ENCODE peak calls at places on chromosomes 6 and 20, in six cellular contexts. L is endothelial cell of umbilical vein, K is A549, P is HepG2, U is K562, A is GM12878. Y is an unnamed sample.

GRCh38 chr6:16949696-16950095 is 152.2 kb upstream of the STMND1 start:
- DNase-seq in P (no peak), K (no peak), L (no peak), U (no peak), A (no peak), Y (no peak)

GRCh38 chr6:41965429-41966213 is 24.0 kb upstream of the CCND3 start:
- DNase-seq in K (no peak), P (peak), U (no peak), L (peak), A (no peak), Y (no peak)

GRCh38 chr6:109939654-109940053 is 38.5 kb upstream of the GPR6 start:
- DNase-seq in K (no peak), U (no peak), A (no peak), L (no peak), P (peak), Y (no peak)

GRCh38 chr6:167968091-167968490 is 29.4 kb upstream of the KIF25 start:
- DNase-seq in U (peak), K (peak), L (no peak), A (no peak), P (peak), Y (peak)

GRCh38 chr20:20407891-20408805 is 40.2 kb downstream of the INSM1 start:
- DNase-seq in U (no peak), P (peak), K (peak), L (no peak), A (no peak), Y (peak)

GRCh38 chr6:63576985-63577712 is 4.9 kb downstream of the LOC128125822 start:
- DNase-seq in P (no peak), U (no peak), L (no peak), K (no peak), A (no peak), Y (no peak)

GRCh38 chr6:77620290-77620882 is 32.5 kb upstream of the MEI4 start:
- DNase-seq in A (no peak), K (no peak), U (no peak), L (peak), P (peak), Y (peak)

GRCh38 chr20:16587066-16587465 is 13.8 kb upstream of the KIF16B start:
- DNase-seq in L (no peak), U (no peak), K (no peak), P (no peak), A (no peak), Y (no peak)

GRCh38 chr6:137799950-137800568 is 67.0 kb upstream of the TNFAIP3 start:
- DNase-seq in U (peak), A (no peak), K (no peak), L (peak), P (peak), Y (peak)

GRCh38 chr20:57022306-57022705 is 244.1 kb downstream of the BMP7 start:
- DNase-seq in P (no peak), K (no peak), A (no peak), U (peak), L (no peak), Y (no peak)

GRCh38 chr6:114164206-114164605 is 178.6 kb downstream of the HS3ST5 start:
- DNase-seq in P (peak), K (no peak), A (no peak), L (no peak), U (no peak), Y (no peak)

GRCh38 chr20:64033981-64034493 is 1.9 kb upstream of the C20orf204 start:
- DNase-seq in K (no peak), A (no peak), L (no peak), U (no peak), P (no peak), Y (no peak)

GRCh38 chr20:31720486-31721407 is 1.9 kb downstream of the BCL2L1 start:
- DNase-seq in K (no peak), P (peak), A (no peak), U (peak), L (peak), Y (no peak)

GRCh38 chr20:25493748-25494505 is 86.5 kb downstream of the GINS1 start:
- DNase-seq in P (no peak), L (no peak), K (no peak), A (no peak), U (no peak), Y (no peak)

GRCh38 chr6:145055567-145055966 is 679.8 kb downstream of the EPM2A start:
- DNase-seq in K (no peak), A (no peak), U (no peak), L (no peak), P (no peak), Y (no peak)

GRCh38 chr6:14664616-14665315 is 547.2 kb downstream of the CD83 start:
- DNase-seq in A (no peak), P (no peak), L (no peak), U (no peak), K (no peak), Y (peak)

GRCh38 chr6:14664112-14664592 is 546.6 kb downstream of the CD83 start:
- DNase-seq in K (no peak), A (no peak), P (no peak), U (no peak), L (no peak), Y (peak)

GRCh38 chr6:14661696-14662095 is 544.1 kb downstream of the CD83 start:
- DNase-seq in K (no peak), A (no peak), L (no peak), P (no peak), U (no peak), Y (no peak)

GRCh38 chr6:14670806-14671205 is 553.2 kb downstream of the CD83 start:
- DNase-seq in L (no peak), P (no peak), K (no peak), A (no peak), U (no peak), Y (no peak)

DNA sequence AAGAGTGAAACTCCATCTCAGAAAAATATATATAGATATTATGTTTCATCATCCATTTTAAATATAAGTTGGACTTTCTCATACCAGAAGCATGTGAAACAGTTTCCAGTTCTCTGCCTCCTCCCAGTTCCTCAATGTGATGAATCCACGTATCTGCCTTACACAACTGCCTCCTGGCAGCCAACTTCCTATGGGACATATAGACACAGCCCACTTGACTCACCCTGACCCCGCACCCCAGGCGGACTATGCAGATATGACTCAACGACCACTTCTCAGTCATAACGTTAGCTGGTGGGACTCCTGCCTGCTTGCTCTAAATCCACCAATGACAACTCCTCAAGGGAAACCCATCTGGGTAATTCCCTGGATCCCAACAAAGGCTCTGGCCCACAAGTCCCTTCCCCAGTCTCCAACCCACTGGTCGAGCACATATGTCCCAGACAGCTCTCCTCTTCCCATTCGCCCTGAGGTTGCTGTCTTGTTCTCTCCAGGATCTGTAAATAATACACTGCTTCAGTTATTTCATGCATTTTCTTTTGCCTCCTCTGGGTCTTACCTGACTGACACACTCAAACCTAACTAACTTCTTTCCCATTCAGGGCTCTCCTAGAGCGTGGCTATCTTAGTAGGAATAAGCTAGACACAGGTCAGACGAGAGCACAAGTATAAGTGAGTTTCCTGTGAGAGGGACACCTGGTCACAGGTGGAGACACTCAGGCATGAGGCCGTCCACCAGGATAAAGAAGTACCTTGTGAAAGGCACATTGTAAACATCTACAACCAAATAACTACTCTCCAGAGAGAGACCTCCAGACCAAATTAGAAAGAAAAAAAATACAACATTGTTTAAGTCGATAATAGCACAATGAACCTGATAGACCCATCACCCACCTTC is 548.5 kb downstream of the CD83 start:
- DNase-seq in A (no peak), P (no peak), K (no peak), L (no peak), U (peak), Y (peak)
- TF ChIP-seq MYC in A (no peak), P (no peak), K (no peak), L (no peak), U (no peak), Y (peak)

GRCh38 chr6:158270389-158271127 is 41.7 kb upstream of the TULP4 start:
- DNase-seq in U (no peak), P (no peak), K (no peak), A (no peak), L (no peak), Y (no peak)
- TF ChIP-seq CTCF in U (no peak), P (no peak), K (no peak), A (no peak), L (no peak), Y (no peak)

DNA sequence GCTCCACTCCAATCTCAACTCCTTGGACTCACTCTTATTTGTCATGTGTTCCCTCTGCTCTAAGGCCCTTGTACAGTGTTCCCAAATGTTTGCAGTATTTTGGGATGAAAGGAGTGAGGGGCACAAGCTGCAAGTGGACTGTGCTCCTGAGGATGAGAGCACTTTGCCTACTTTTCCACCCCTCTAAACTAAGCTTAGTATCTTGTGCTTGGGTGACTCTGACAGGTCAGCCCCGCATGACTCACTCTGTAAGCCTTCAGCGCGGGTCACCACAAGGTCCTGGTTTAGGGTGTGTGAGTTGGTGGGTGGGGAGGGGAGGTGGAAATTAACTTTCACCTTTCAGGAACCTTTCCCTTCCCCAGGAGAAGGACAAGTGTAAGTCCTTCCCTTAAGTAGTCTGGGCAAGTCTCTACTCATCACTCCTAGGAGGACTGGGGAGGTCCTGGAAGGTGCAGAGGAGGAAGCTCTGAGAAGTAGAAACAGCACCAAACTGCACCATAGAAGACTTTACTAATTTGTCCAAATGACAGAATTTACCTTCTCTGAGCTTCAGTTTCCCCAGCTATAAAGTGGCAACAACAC is 68.8 kb upstream of the EPB41L1 start:
- DNase-seq in K (peak), P (peak), A (no peak), U (peak), L (no peak), Y (peak)
- TF ChIP-seq MYC in K (no peak), P (no peak), A (no peak), U (peak), L (no peak), Y (peak)

GRCh38 chr6:132780770-132781371 is 17.6 kb downstream of the SLC18B1 start:
- DNase-seq in A (no peak), U (no peak), K (no peak), L (no peak), P (peak), Y (peak)
- TF ChIP-seq CTCF in A (peak), U (no peak), K (no peak), L (no peak), P (peak), Y (peak)

GRCh38 chr6:32839356-32839755 is 817 bp upstream of the TAP2 start:
- DNase-seq in P (no peak), A (no peak), K (no peak), L (no peak), U (no peak), Y (no peak)

GRCh38 chr6:32842021-32842650 is 1.7 kb downstream of the PSMB8 start:
- DNase-seq in K (no peak), P (no peak), L (no peak), U (no peak), A (no peak), Y (no peak)

GRCh38 chr6:32842690-32843089 is 1.2 kb downstream of the PSMB8 start:
- DNase-seq in K (no peak), U (no peak), L (no peak), A (no peak), P (no peak), Y (no peak)

GRCh38 chr6:32838114-32838958 is at the start of gene TAP2:
- DNase-seq in L (peak), P (peak), A (no peak), K (peak), U (peak), Y (peak)

GRCh38 chr6:32840604-32841246 is 2.2 kb upstream of the TAP2 start:
- DNase-seq in L (no peak), U (no peak), P (no peak), A (no peak), K (no peak), Y (no peak)
- TF ChIP-seq MYC in L (no peak), U (no peak), P (no peak), A (no peak), K (no peak), Y (no peak)

GRCh38 chr6:156659317-156660198 is 117.6 kb upstream of the ARID1B start:
- DNase-seq in P (no peak), U (no peak), L (no peak), K (no peak), A (no peak), Y (no peak)
- TF ChIP-seq CTCF in P (no peak), U (peak), L (no peak), K (no peak), A (peak), Y (no peak)

Y was measured in NB4.